ENCODE peak calls at places on chromosomes 13 and 19, in eight cellular contexts. B is GOT3, Z is T-helper 2 cell, G is ELF-1, T is T-cell, Q is NCI-H1694, I is HT-29, V is esophagus muscularis mucosa. F is an unnamed sample.

GRCh38 chr19:29683009-29683408 is 17.7 kb downstream of the PLEKHF1 start:
- DNase-seq in Z (no peak), T (no peak), B (no peak), Q (no peak), I (no peak), V (no peak), G (no peak), F (no peak)

GRCh38 chr13:30181856-30182651 is 125.3 kb downstream of the KATNAL1 start:
- DNase-seq in I (no peak), V (peak), G (peak), Z (no peak), Q (no peak), B (no peak), T (no peak), F (no peak)

GRCh38 chr19:7620442-7621412 is 8.6 kb downstream of the XAB2 start:
- DNase-seq in B (no peak), I (no peak), Z (no peak), T (no peak), V (no peak), G (no peak), Q (no peak), F (no peak)

GRCh38 chr13:35850569-35850968 is 280.6 kb downstream of the DCLK1 start:
- DNase-seq in I (no peak), T (no peak), Z (no peak), G (no peak), B (no peak), V (no peak), Q (no peak), F (no peak)

GRCh38 chr19:33292595-33293254 is 9.6 kb downstream of the CEBPA start:
- DNase-seq in Q (no peak), G (no peak), I (peak), V (no peak), T (no peak), B (no peak), Z (no peak), F (no peak)

GRCh38 chr13:63541336-63541735 is 2125.7 kb upstream of the PCDH20 start:
- DNase-seq in T (no peak), Z (no peak), I (no peak), B (no peak), V (no peak), G (no peak), Q (no peak), F (no peak)

GRCh38 chr13:97386832-97387486 is 47.0 kb upstream of the RAP2A start:
- DNase-seq in Q (no peak), G (no peak), V (no peak), B (no peak), T (peak), I (no peak), Z (no peak), F (no peak)

GRCh38 chr19:16074488-16075365 is 1.6 kb upstream of the TPM4 start:
- DNase-seq in V (no peak), Q (no peak), T (no peak), I (no peak), B (no peak), G (no peak), Z (no peak), F (no peak)

GRCh38 chr13:35472308-35473008 is 4.0 kb downstream of the MAB21L1 start:
- DNase-seq in Z (no peak), G (peak), T (no peak), Q (no peak), I (no peak), B (no peak), V (no peak), F (no peak)

GRCh38 chr13:69951412-69951811 is 156.2 kb upstream of the ATXN8OS start:
- DNase-seq in Z (no peak), G (no peak), T (no peak), Q (no peak), V (no peak), I (no peak), B (no peak), F (no peak)

GRCh38 chr19:11453468-11454341 is 18.3 kb downstream of the PRKCSH start:
- DNase-seq in B (no peak), V (no peak), Z (no peak), T (peak), Q (no peak), G (no peak), I (no peak), F (no peak)

GRCh38 chr19:45391346-45391745 is 13.5 kb downstream of the PPP1R13L start:
- DNase-seq in T (no peak), V (no peak), Q (peak), Z (no peak), B (no peak), G (peak), I (peak), F (peak)

GRCh38 chr13:23688336-23688735 is 118.1 kb downstream of the TNFRSF19 start:
- DNase-seq in Z (no peak), V (peak), B (no peak), Q (no peak), T (no peak), I (no peak), G (no peak), F (no peak)

GRCh38 chr19:10124429-10124828 is 4.7 kb upstream of the EIF3G start:
- DNase-seq in G (no peak), T (no peak), B (no peak), Z (no peak), I (no peak), V (no peak), Q (no peak), F (no peak)

GRCh38 chr13:30998548-30999140 is 66.2 kb downstream of the TEX26 start:
- DNase-seq in B (no peak), T (no peak), I (no peak), Q (peak), Z (no peak), G (no peak), V (peak), F (peak)

GRCh38 chr13:99215466-99215865 is 14.8 kb downstream of the UBAC2 start:
- DNase-seq in I (no peak), Q (no peak), T (peak), B (no peak), V (peak), Z (peak), G (no peak), F (no peak)

GRCh38 chr13:99875391-99875790 is 96.2 kb downstream of the ZIC5 start:
- DNase-seq in T (no peak), G (no peak), V (no peak), B (no peak), Q (no peak), Z (no peak), I (no peak), F (no peak)

GRCh38 chr19:1651061-1651547 is 1.3 kb downstream of the TCF3 start:
- DNase-seq in I (no peak), G (peak), Z (peak), V (no peak), B (no peak), Q (no peak), T (peak), F (no peak)

GRCh38 chr19:47994209-47994802 is at the start of gene ELSPBP1:
- DNase-seq in I (no peak), G (no peak), Q (no peak), V (no peak), B (no peak), Z (no peak), T (no peak), F (no peak)

GRCh38 chr13:74910399-74910798 is 571.6 kb downstream of the TBC1D4 start:
- DNase-seq in Z (no peak), G (no peak), B (no peak), Q (no peak), V (no peak), I (no peak), T (no peak), F (no peak)

GRCh38 chr19:29928831-29929230 is 13.2 kb upstream of the URI1 start:
- DNase-seq in I (no peak), T (no peak), Z (no peak), B (no peak), G (no peak), Q (no peak), V (no peak), F (no peak)

GRCh38 chr19:6744381-6745288 is 5.2 kb downstream of the TRIP10 start:
- DNase-seq in I (peak), Q (no peak), T (no peak), G (peak), B (no peak), Z (no peak), V (peak), F (no peak)

GRCh38 chr13:93217701-93218100 is 8.9 kb upstream of the GPC6 start:
- DNase-seq in I (no peak), G (no peak), B (no peak), V (no peak), Z (no peak), T (no peak), Q (peak), F (no peak)